ENCODE peak calls at places on chromosomes 13 and 19, in six cellular contexts. One of them, this sample, is unnamed.
A peak's percentile ranks its signal among the peaks of the same experiment; 100 is the strongest.

GRCh38 chr19:53147645-53148044 is 11.2 kb downstream of the ZNF347 start:
- DNase-seq in germinal center: no peak
- DNase-seq in EL: no peak
- DNase-seq in lower lobe of right lung: no peak
- DNase-seq in DMS53: no peak
- DNase-seq in iPS-NIHi11: no peak
- DNase-seq in this sample: no peak

GRCh38 chr19:11797491-11797890 is 832 bp upstream of the ZNF491 start:
- DNase-seq in germinal center: peak; percentile 85
- DNase-seq in EL: peak; percentile 88
- DNase-seq in lower lobe of right lung: peak; percentile 87
- DNase-seq in DMS53: peak; percentile 96
- DNase-seq in iPS-NIHi11: peak; percentile 85
- DNase-seq in this sample: peak; percentile 94

GRCh38 chr13:46679369-46680180 is 117.4 kb downstream of the ESD start:
- DNase-seq in germinal center: peak; percentile 58
- DNase-seq in EL: peak; percentile 75
- DNase-seq in lower lobe of right lung: no peak
- DNase-seq in DMS53: no peak
- DNase-seq in iPS-NIHi11: no peak
- DNase-seq in this sample: peak; percentile 88

GRCh38 chr19:2042485-2043268 is 8.4 kb downstream of the MKNK2 start:
- DNase-seq in germinal center: no peak
- DNase-seq in EL: no peak
- DNase-seq in lower lobe of right lung: peak; percentile 66
- DNase-seq in DMS53: no peak
- DNase-seq in iPS-NIHi11: no peak
- DNase-seq in this sample: peak; percentile 77

GRCh38 chr19:11530432-11530831 is 1.5 kb upstream of the ECSIT start:
- DNase-seq in germinal center: peak; percentile 76
- DNase-seq in EL: peak; percentile 68
- DNase-seq in lower lobe of right lung: peak; percentile 77
- DNase-seq in DMS53: peak; percentile 98
- DNase-seq in iPS-NIHi11: peak; percentile 89
- DNase-seq in this sample: peak; percentile 89

GRCh38 chr19:1591421-1592022 is 1.1 kb downstream of the MBD3 start:
- DNase-seq in germinal center: no peak
- DNase-seq in EL: peak; percentile 22
- DNase-seq in lower lobe of right lung: no peak
- DNase-seq in DMS53: peak; percentile 65
- DNase-seq in iPS-NIHi11: peak; percentile 52
- DNase-seq in this sample: peak; percentile 87

GRCh38 chr19:36916991-36917390 is 859 bp downstream of the ZNF568 start:
- DNase-seq in germinal center: no peak
- DNase-seq in EL: peak; percentile 26
- DNase-seq in lower lobe of right lung: no peak
- DNase-seq in DMS53: peak; percentile 30
- DNase-seq in iPS-NIHi11: no peak
- DNase-seq in this sample: peak; percentile 49

GRCh38 chr13:46479691-46480090 is 73.3 kb upstream of the LRCH1 start:
- DNase-seq in germinal center: no peak
- DNase-seq in EL: no peak
- DNase-seq in lower lobe of right lung: no peak
- DNase-seq in DMS53: no peak
- DNase-seq in iPS-NIHi11: no peak
- DNase-seq in this sample: no peak

GRCh38 chr19:19470579-19470978 is 44.8 kb downstream of the TSSK6 start:
- DNase-seq in germinal center: no peak
- DNase-seq in EL: no peak
- DNase-seq in lower lobe of right lung: no peak
- DNase-seq in DMS53: no peak
- DNase-seq in iPS-NIHi11: no peak
- DNase-seq in this sample: no peak

GRCh38 chr19:13961826-13962737 is 9.8 kb downstream of the DCAF15 start:
- DNase-seq in germinal center: no peak
- DNase-seq in EL: peak; percentile 18
- DNase-seq in lower lobe of right lung: no peak
- DNase-seq in DMS53: no peak
- DNase-seq in iPS-NIHi11: peak; percentile 85
- DNase-seq in this sample: peak; percentile 71

GRCh38 chr19:44607049-44607448 is 6.3 kb upstream of the IGSF23 start:
- DNase-seq in germinal center: no peak
- DNase-seq in EL: peak; percentile 74
- DNase-seq in lower lobe of right lung: no peak
- DNase-seq in DMS53: no peak
- DNase-seq in iPS-NIHi11: no peak
- DNase-seq in this sample: peak; percentile 61

GRCh38 chr19:8334458-8335342 is 8.4 kb downstream of the KANK3 start:
- DNase-seq in germinal center: peak; percentile 51
- DNase-seq in EL: peak; percentile 56
- DNase-seq in lower lobe of right lung: peak; percentile 73
- DNase-seq in DMS53: peak; percentile 98
- DNase-seq in iPS-NIHi11: peak; percentile 94
- DNase-seq in this sample: peak; percentile 95

This sample was measured in osteoblast.